ENCODE peak calls at places on chromosome 9, in five cellular contexts. V, K, P, L and Y are unnamed samples.

GRCh38 chr9:87502446-87503232 is 5.0 kb downstream of the DAPK1 start:
- DNase-seq in V (no peak), K (peak), P (no peak), L (no peak), Y (no peak)

GRCh38 chr9:78826521-78826920 is 529.6 kb downstream of the PSAT1 start:
- DNase-seq in V (no peak), K (no peak), P (no peak), L (no peak), Y (peak)

GRCh38 chr9:79798450-79798849 is 226.7 kb downstream of the TLE4 start:
- DNase-seq in V (no peak), K (no peak), P (no peak), L (no peak), Y (no peak)

GRCh38 chr9:4510546-4511322 is 20.5 kb downstream of the SLC1A1 start:
- DNase-seq in V (no peak), K (no peak), P (no peak), L (no peak), Y (no peak)

GRCh38 chr9:99870126-99870525 is 36.3 kb upstream of the STX17 start:
- DNase-seq in V (peak), K (no peak), P (no peak), L (no peak), Y (peak)

GRCh38 chr9:93613791-93614190 is 37.4 kb downstream of the PHF2 start:
- DNase-seq in V (no peak), K (no peak), P (no peak), L (no peak), Y (no peak)

GRCh38 chr9:109010676-109011655 is 2.3 kb downstream of the CTNNAL1 start:
- DNase-seq in V (peak), K (no peak), P (no peak), L (no peak), Y (peak)

GRCh38 chr9:104927216-104927911 is 591 bp downstream of the ABCA1 start:
- DNase-seq in V (peak), K (peak), P (peak), L (peak), Y (peak)

GRCh38 chr9:33458444-33458843 is 11.1 kb upstream of the AQP3 start:
- DNase-seq in V (peak), K (peak), P (no peak), L (no peak), Y (no peak)

GRCh38 chr9:10876333-10876732 is 263.5 kb upstream of the PTPRD start:
- DNase-seq in V (no peak), K (no peak), P (no peak), L (no peak), Y (no peak)

GRCh38 chr9:128503870-128504269 is 649 bp upstream of the GLE1 start:
- DNase-seq in V (no peak), K (no peak), P (no peak), L (peak), Y (peak)

GRCh38 chr9:104881991-104882555 is 45.9 kb downstream of the ABCA1 start:
- DNase-seq in V (no peak), K (no peak), P (no peak), L (no peak), Y (no peak)

GRCh38 chr9:76013797-76014196 is 123.3 kb downstream of the PCSK5 start:
- DNase-seq in V (no peak), K (no peak), P (no peak), L (no peak), Y (no peak)

GRCh38 chr9:91256235-91256634 is 105.5 kb downstream of the AUH start:
- DNase-seq in V (no peak), K (no peak), P (no peak), L (no peak), Y (no peak)

GRCh38 chr9:118674942-118675341 is 694.3 kb downstream of the BRINP1 start:
- DNase-seq in V (no peak), K (no peak), P (no peak), L (no peak), Y (no peak)

GRCh38 chr9:78566948-78567675 is 270.2 kb downstream of the PSAT1 start:
- DNase-seq in V (peak), K (no peak), P (no peak), L (no peak), Y (peak)

GRCh38 chr9:98334796-98335195 is 79.3 kb upstream of the TBC1D2 start:
- DNase-seq in V (no peak), K (no peak), P (no peak), L (no peak), Y (no peak)

GRCh38 chr9:70561111-70561510 is 146.7 kb upstream of the KLF9 start:
- DNase-seq in V (no peak), K (no peak), P (no peak), L (no peak), Y (no peak)

GRCh38 chr9:35042081-35042604 is 30.3 kb downstream of the VCP start:
- DNase-seq in V (peak), K (no peak), P (no peak), L (no peak), Y (peak)

GRCh38 chr9:113350338-113350672 is 964 bp downstream of the BSPRY start:
- DNase-seq in V (no peak), K (no peak), P (no peak), L (no peak), Y (no peak)
- H3K4me3 ChIP-seq in V (no peak), K (peak), P (no peak), L (no peak), Y (no peak)

GRCh38 chr9:121538221-121538620 is 38.6 kb upstream of the GGTA1 start:
- DNase-seq in V (no peak), K (no peak), P (no peak), L (no peak), Y (no peak)
- TF ChIP-seq CTCF in V (no peak), K (no peak), P (no peak), L (no peak), Y (no peak)

GRCh38 chr9:113589407-113589806 is 125.9 kb downstream of the RGS3 start:
- DNase-seq in V (no peak), K (no peak), P (no peak), L (no peak), Y (no peak)

GRCh38 chr9:113588936-113589335 is 125.4 kb downstream of the RGS3 start:
- DNase-seq in V (no peak), K (no peak), P (no peak), L (no peak), Y (no peak)

GRCh38 chr9:113590991-113591898 is 127.7 kb downstream of the RGS3 start:
- DNase-seq in V (peak), K (peak), P (no peak), L (peak), Y (peak)

GRCh38 chr9:113590389-113590788 is 126.9 kb downstream of the RGS3 start:
- DNase-seq in V (no peak), K (no peak), P (no peak), L (no peak), Y (no peak)

DNA sequence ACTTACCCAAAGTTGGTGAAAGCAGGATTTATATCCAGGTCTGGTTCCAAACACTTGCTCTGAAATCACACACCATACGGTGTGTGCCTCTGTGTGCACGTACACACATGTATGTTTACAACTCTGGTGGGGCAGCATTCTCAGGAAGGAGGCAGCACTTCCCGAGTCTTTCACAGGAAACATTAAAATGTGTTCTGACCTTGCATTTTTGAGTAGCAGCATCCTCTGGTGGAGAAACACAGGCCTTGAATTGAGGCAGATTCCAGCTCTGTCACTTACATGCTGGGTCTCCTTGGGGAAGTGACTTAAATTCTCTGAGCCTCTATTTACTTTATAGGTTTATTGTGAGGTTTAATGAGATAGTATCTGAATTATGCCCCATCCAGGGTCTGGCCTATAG is 126.4 kb downstream of the RGS3 start:
- DNase-seq in V (peak), K (no peak), P (no peak), L (no peak), Y (peak)
- H3K4me3 ChIP-seq in V (no peak), K (no peak), P (no peak), L (no peak), Y (no peak)

GRCh38 chr9:84932915-84933527 is 263.5 kb downstream of the NTRK2 start:
- DNase-seq in V (no peak), K (no peak), P (no peak), L (no peak), Y (no peak)
- TF ChIP-seq CTCF in V (no peak), K (no peak), P (no peak), L (no peak), Y (peak)

GRCh38 chr9:124045830-124046177 is 34.2 kb downstream of the LHX2 start:
- DNase-seq in V (no peak), K (no peak), P (no peak), L (no peak), Y (no peak)
- H3K4me3 ChIP-seq in V (no peak), K (peak), P (no peak), L (peak), Y (no peak)

DNA sequence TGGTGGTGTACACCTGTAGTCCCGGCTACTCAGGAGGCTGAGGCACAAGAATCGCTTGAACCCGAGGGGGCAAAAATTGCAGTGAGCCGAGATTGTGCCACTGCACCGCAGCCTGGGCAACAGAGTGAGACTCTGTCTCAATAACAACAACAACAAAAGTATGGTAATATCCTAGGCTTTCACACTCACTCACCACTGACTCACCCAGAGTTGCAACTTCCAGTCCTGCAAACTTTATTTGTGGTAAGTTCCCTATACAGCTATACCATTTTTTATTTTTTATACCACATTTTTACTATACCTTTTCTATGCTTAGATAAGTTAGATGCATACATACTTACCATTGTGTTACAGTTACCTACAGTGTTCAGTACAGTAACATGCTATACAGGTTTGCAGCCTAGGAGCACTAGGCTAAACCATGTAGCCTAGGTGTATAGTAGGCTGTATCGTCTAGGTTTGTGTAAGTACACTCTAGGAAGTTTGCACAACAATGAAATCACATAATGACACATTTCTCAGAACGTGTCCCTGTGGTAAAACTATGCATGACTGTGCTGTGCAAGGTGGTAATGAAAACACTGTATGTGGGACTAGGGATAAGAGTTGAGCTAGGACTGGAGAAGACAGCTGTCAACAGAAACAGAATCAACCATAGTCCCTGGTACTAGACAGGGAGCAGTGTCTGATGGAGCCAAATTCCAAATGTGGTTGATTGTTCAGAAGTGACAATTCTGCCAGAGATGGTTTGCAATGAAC is 109.5 kb upstream of the RAD23B start:
- DNase-seq in V (no peak), K (no peak), P (no peak), L (no peak), Y (no peak)
- TF ChIP-seq CTCF in V (no peak), K (no peak), P (no peak), L (no peak), Y (no peak)

GRCh38 chr9:130780415-130780814 is 54.6 kb upstream of the ABL1 start:
- DNase-seq in V (no peak), K (no peak), P (no peak), L (peak), Y (no peak)
- H3K4me3 ChIP-seq in V (peak), K (no peak), P (no peak), L (peak), Y (peak)

DNA sequence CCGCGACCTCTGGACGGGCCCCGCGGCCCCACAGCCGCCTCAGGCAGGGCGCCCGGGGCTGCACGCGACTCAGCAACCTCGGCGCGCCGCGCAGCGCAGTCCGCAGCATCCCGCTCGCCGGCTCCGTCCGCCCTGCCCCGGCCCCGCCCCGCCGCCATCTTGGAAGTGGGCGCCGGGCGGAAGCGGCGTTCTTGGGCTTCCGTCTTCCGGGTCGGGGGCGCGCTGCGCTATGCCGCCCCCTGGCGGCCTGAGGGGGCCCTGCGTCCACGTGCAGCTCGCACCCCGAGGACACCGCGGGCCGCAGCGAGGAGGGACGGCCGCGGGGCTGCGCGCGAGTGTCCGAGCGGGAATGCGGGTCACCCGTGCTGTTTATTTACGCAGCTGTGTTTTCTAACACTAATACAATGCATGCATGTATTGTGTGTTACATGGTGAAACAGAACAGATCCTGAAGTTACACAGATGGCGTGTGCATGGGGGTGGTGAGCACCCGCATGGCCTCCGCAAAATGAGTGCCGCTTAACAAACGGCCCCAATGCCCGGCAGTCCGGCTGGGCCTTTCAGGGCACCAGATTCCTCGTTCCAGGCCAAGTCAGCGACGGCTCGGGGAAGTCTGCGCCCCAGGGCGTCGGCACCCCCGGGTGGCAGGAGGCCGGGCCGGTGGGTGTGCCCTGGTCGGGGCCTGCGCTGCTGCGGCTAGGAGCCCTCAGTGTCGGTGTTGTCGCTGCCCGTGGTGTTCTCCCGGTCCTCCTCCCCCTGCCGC is at the start of gene DNLZ:
- DNase-seq in V (peak), K (peak), P (peak), L (peak), Y (peak)
- TF ChIP-seq CTCF in V (peak), K (peak), P (peak), L (peak), Y (peak)

DNA sequence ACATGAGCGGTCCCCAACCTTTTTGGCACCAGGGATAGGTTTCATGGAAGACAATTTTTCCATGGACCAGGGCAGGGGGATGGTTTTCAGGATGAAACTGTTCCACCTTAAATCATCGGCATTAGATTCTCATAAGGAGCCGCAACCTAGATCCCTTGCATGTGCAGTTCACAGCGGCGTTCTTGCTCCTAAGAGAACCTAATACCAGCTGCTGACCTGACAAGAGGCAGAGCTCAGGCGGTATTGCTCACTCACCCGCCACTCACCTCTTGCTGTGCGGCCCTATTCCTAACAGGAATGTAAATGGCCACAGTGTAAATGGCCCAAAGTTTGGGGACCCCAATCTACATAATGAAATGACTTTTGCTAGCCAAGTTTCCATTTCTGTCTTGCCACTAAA is 3.1 kb upstream of the PLIN2 start:
- DNase-seq in V (no peak), K (no peak), P (no peak), L (no peak), Y (no peak)
- H3K4me3 ChIP-seq in V (no peak), K (no peak), P (no peak), L (no peak), Y (no peak)